ENCODE peak calls at places on chromosomes 16 and 17, in eight cellular contexts. Z is upper lobe of right lung; D is NCI-H748 treated with DMSO at 0.1 percent for 48 hours; X is aorta; R is iPS DF 6.9; V is GM04503; M is naive thymus-derived CD4-positive, alpha-beta T cell; G is neural crest cell. N is an unnamed sample.

GRCh38 chr17:40021471-40021961 is 6.3 kb downstream of the CSF3 start:
- DNase-seq in D (no peak), X (no peak), G (no peak), M (no peak), V (peak; percentile 42), R (no peak), Z (no peak), N (no peak)

GRCh38 chr16:13390093-13390985 is 488.9 kb downstream of the SHISA9 start:
- DNase-seq in D (no peak), G (no peak), Z (no peak), M (no peak), R (no peak), X (no peak), V (no peak), N (no peak)

GRCh38 chr16:88760424-88761142 is 24.4 kb downstream of the PIEZO1 start:
- DNase-seq in R (no peak), V (no peak), G (no peak), X (no peak), D (no peak), M (no peak), Z (no peak), N (no peak)

GRCh38 chr17:44024271-44024663 is 9.5 kb upstream of the TMEM101 start:
- DNase-seq in G (no peak), D (no peak), M (no peak), X (no peak), Z (no peak), R (no peak), V (no peak), N (no peak)

GRCh38 chr17:45336390-45337182 is 19.8 kb upstream of the MAP3K14 start:
- DNase-seq in V (no peak), G (no peak), D (no peak), Z (peak; percentile 23), R (no peak), X (no peak), M (no peak), N (no peak)

GRCh38 chr16:69123894-69124293 is 8.5 kb downstream of the CHTF8 start:
- DNase-seq in D (peak; percentile 30), Z (peak; percentile 27), R (no peak), V (no peak), M (peak; percentile 30), X (no peak), G (peak; percentile 68), N (no peak)

GRCh38 chr16:81928975-81929374 is 82.3 kb downstream of the SDR42E1 start:
- DNase-seq in R (no peak), X (no peak), D (no peak), G (no peak), M (no peak), Z (peak; percentile 78), V (no peak), N (no peak)

GRCh38 chr17:54971147-54971546 is 2.6 kb downstream of the STXBP4 start:
- DNase-seq in V (no peak), M (no peak), D (no peak), G (no peak), Z (no peak), X (no peak), R (no peak), N (no peak)

GRCh38 chr16:4892356-4893102 is 44.4 kb downstream of the PPL start:
- DNase-seq in D (no peak), V (no peak), X (no peak), Z (no peak), M (no peak), G (no peak), R (no peak), N (no peak)

GRCh38 chr17:9628509-9628908 is 16.8 kb upstream of the USP43 start:
- DNase-seq in G (no peak), M (no peak), R (no peak), Z (no peak), X (no peak), V (no peak), D (no peak), N (no peak)

GRCh38 chr16:8877894-8878522 is 4.1 kb upstream of the LITAFD start:
- DNase-seq in Z (no peak), R (no peak), V (no peak), G (no peak), M (no peak), D (no peak), X (peak; percentile 3), N (no peak)

GRCh38 chr17:75250009-75250471 is 11.4 kb downstream of the GGA3 start:
- DNase-seq in X (no peak), R (no peak), Z (no peak), M (no peak), G (no peak), D (no peak), V (no peak), N (no peak)

GRCh38 chr17:6786618-6787017 is 10.6 kb downstream of the FBXO39 start:
- DNase-seq in Z (no peak), R (no peak), V (peak; percentile 30), D (no peak), M (no peak), G (no peak), X (no peak), N (no peak)

GRCh38 chr16:78993342-78993741 is 607.2 kb downstream of the MAF start:
- DNase-seq in V (no peak), Z (no peak), R (no peak), M (no peak), X (no peak), D (peak; percentile 65), G (no peak), N (no peak)

GRCh38 chr17:64126918-64127317 is 3.0 kb downstream of the ERN1 start:
- DNase-seq in R (no peak), Z (no peak), V (no peak), G (no peak), D (no peak), X (no peak), M (no peak), N (no peak)

GRCh38 chr17:39225974-39226683 is 384 bp upstream of the STAC2 start:
- DNase-seq in M (no peak), G (peak; percentile 91), R (peak; percentile 88), X (peak; percentile 92), Z (no peak), D (peak; percentile 89), V (no peak), N (no peak)

GRCh38 chr16:74773431-74774222 is 993 bp downstream of the FA2H start:
- DNase-seq in M (no peak), Z (no peak), X (no peak), G (no peak), V (no peak), D (no peak), R (no peak), N (no peak)

GRCh38 chr17:65314212-65314611 is 177.0 kb downstream of the RGS9 start:
- DNase-seq in Z (no peak), G (no peak), X (no peak), M (no peak), D (no peak), V (no peak), R (no peak), N (no peak)

GRCh38 chr16:59021751-59022150 is 287.6 kb upstream of the GOT2 start:
- DNase-seq in D (no peak), R (no peak), V (no peak), G (no peak), X (no peak), M (no peak), Z (no peak), N (no peak)

GRCh38 chr17:39281806-39282205 is 56.1 kb upstream of the STAC2 start:
- DNase-seq in X (no peak), D (no peak), Z (no peak), V (no peak), R (no peak), G (no peak), M (no peak), N (no peak)

GRCh38 chr17:74646231-74646630 is 22.7 kb upstream of the CD300E start:
- DNase-seq in R (no peak), D (peak; percentile 12), M (no peak), Z (no peak), X (no peak), V (no peak), G (no peak), N (no peak)

GRCh38 chr16:1678500-1679098 is 520 bp downstream of the JPT2 start:
- DNase-seq in X (no peak), D (no peak), M (peak; percentile 27), G (peak; percentile 12), V (no peak), Z (no peak), R (no peak), N (no peak)

GRCh38 chr16:89506791-89507191 is 1.4 kb upstream of the SPG7 start:
- DNase-seq in M (no peak), G (no peak), D (no peak), X (no peak), Z (no peak), R (no peak), V (no peak), N (no peak)

GRCh38 chr17:80859004-80859941 is 132.4 kb upstream of the CHMP6 start:
- DNase-seq in D (no peak), X (peak; percentile 81), M (no peak), G (no peak), Z (no peak), R (no peak), V (peak; percentile 65), N (no peak)

GRCh38 chr17:40541060-40541872 is 24.0 kb downstream of the CCR7 start:
- DNase-seq in R (no peak), X (no peak), G (no peak), Z (peak; percentile 68), M (no peak), V (no peak), D (no peak), N (no peak)

GRCh38 chr16:73065617-73066313 is 17.8 kb upstream of the ZFHX3 start:
- DNase-seq in R (no peak), V (no peak), D (no peak), Z (peak; percentile 71), M (no peak), X (peak; percentile 79), G (no peak), N (peak; percentile 78)

GRCh38 chr16:25106567-25107465 is 4.7 kb upstream of the LCMT1 start:
- DNase-seq in V (no peak), X (peak; percentile 97), R (peak; percentile 67), M (peak; percentile 56), G (peak; percentile 84), Z (peak; percentile 98), D (peak; percentile 39), N (peak; percentile 98)

GRCh38 chr17:2705888-2706795 is 5.4 kb downstream of the CLUH start:
- DNase-seq in X (peak; percentile 39), V (no peak), R (no peak), G (no peak), D (no peak), Z (peak; percentile 60), M (no peak), N (peak; percentile 26)

GRCh38 chr17:48892940-48893645 is 506 bp downstream of the ATP5MC1 start:
- DNase-seq in M (no peak), Z (no peak), D (no peak), R (no peak), G (no peak), V (no peak), X (no peak), N (no peak)

N was measured in Right ventricle myocardium inferior.